ENCODE peak calls at places on chromosomes 5 and 9, in four cellular contexts. T, H, D and I are unnamed samples.

GRCh38 chr9:87167161-87167560 is 219.9 kb upstream of the GAS1 start:
- DNase-seq in H (no peak), T (no peak), D (no peak), I (no peak)

GRCh38 chr9:99966720-99967119 is 60.3 kb downstream of the STX17 start:
- DNase-seq in H (peak), D (no peak), T (no peak), I (peak)

GRCh38 chr9:86943223-86943870 is 4.0 kb downstream of the GAS1 start:
- DNase-seq in H (no peak), D (no peak), T (no peak), I (peak)

GRCh38 chr5:96149546-96149945 is 187.9 kb upstream of the ELL2 start:
- DNase-seq in H (no peak), T (no peak), D (no peak), I (no peak)

GRCh38 chr5:33195431-33196128 is 245.2 kb upstream of the TARS1 start:
- DNase-seq in T (no peak), D (no peak), H (no peak), I (no peak)

GRCh38 chr9:111052831-111053230 is 14.6 kb upstream of the LPAR1 start:
- DNase-seq in D (no peak), H (no peak), T (no peak), I (no peak)

GRCh38 chr5:21070871-21071270 is 1082.9 kb upstream of the CDH18 start:
- DNase-seq in H (no peak), T (no peak), D (no peak), I (no peak)

GRCh38 chr5:72849546-72849945 is 33.1 kb downstream of the TNPO1 start:
- DNase-seq in D (no peak), H (no peak), T (no peak), I (no peak)

GRCh38 chr5:60700347-60700815 is 415 bp upstream of the DEPDC1B start:
- DNase-seq in H (no peak), D (peak), T (no peak), I (peak)

GRCh38 chr5:147887026-147887627 is 8.6 kb downstream of the SCGB3A2 start:
- DNase-seq in T (no peak), H (peak), D (no peak), I (peak)

GRCh38 chr9:69249337-69249736 is 75.3 kb downstream of the TJP2 start:
- DNase-seq in D (no peak), T (no peak), H (no peak), I (no peak)

GRCh38 chr5:64707191-64707590 is 16.9 kb downstream of the SHISAL2B start:
- DNase-seq in D (no peak), H (no peak), T (no peak), I (no peak)

GRCh38 chr5:21802869-21803490 is 1050.2 kb downstream of the CDH12 start:
- DNase-seq in D (no peak), H (peak), T (no peak), I (peak)

GRCh38 chr9:104808030-104808614 is 44.2 kb downstream of the NIPSNAP3B start:
- DNase-seq in D (no peak), H (no peak), T (no peak), I (no peak)

GRCh38 chr5:1111727-1112289 is at the start of gene SLC12A7:
- DNase-seq in T (no peak), H (peak), D (peak), I (no peak)
- TF ChIP-seq FOXK2 in T (no peak), H (no peak), D (no peak), I (no peak)

GRCh38 chr9:127873223-127873691 is 4.2 kb downstream of the AK1 start:
- DNase-seq in T (no peak), D (no peak), H (no peak), I (no peak)

GRCh38 chr9:127872492-127873222 is 4.8 kb downstream of the AK1 start:
- DNase-seq in T (no peak), H (no peak), D (no peak), I (no peak)

GRCh38 chr9:127874301-127875216 is 2.9 kb downstream of the AK1 start:
- DNase-seq in T (no peak), D (no peak), H (no peak), I (no peak)

GRCh38 chr9:127875306-127875966 is 2.0 kb downstream of the AK1 start:
- DNase-seq in T (no peak), H (no peak), D (no peak), I (no peak)

GRCh38 chr9:127873886-127874285 is 3.6 kb downstream of the AK1 start:
- DNase-seq in H (no peak), D (no peak), T (no peak), I (no peak)
- TF ChIP-seq TARDBP in H (no peak), D (no peak), T (no peak), I (no peak)

DNA sequence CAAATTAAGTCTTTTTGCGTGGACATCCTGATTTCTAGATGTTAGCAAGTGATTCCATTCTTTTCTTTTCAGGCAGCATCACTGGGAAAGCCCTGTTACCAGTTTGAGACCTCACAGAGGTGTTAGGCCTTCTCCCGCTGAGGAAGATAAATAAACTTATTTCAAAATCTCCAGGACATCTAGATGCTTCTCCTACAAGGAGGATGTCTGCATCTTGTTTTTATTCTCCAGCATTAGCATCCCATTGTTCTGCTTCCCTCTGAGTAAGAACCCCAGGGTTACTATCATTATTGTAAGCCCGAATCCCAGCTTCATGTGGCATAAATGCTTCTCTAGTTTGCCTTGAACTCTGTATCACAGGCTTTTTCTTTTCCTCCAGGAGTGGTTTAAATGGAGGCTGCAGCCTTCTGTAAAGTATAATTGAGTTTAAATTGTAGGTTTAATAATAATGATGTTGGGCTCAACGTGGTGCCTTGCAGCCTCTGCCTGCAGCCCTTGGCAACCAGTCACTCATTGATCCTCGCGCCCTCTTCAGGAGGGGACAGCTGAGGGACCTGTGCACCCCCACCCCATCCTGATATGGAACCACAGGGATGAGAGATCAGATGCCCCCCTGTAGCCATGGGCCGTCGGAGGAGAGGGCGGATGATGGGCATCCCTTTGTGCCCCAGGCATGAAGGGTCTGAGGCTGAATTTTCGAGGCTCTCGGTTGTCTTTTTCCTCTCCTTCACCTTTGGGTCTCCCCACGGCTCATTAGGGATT is 115.0 kb downstream of the PDZD2 start:
- DNase-seq in T (no peak), H (no peak), D (no peak), I (no peak)
- TF ChIP-seq FOXK2 in T (no peak), H (no peak), D (no peak), I (no peak)

DNA sequence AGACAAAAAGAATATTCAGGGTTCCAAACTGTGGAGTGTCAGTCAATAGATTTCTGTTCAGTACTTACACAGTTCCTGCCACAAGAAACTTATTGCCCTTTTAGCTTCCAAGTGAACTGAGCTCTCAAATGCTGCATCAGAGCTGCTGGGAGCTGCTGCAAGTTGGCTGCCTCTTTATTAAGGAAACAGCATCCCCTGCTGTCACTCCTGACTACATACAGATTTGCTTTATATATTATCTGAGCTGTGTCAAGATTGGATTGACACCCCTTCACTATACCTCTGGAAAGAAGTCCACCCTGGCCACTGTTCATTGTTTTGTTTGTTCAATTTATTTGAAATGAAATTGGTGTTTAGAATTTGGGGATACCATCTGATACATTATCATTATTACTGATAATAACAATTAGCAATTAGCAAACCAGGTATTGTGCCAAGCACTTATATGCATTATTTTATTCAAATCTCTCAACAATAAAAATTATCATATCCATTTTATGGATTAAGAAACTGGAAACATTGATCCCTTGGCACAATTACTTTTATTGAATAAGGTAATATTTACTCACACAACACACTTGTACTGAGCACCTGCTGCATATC is 16.4 kb upstream of the C5orf58 start:
- DNase-seq in D (peak), H (peak), T (no peak), I (peak)
- TF ChIP-seq TARDBP in D (no peak), H (no peak), T (no peak), I (no peak)

DNA sequence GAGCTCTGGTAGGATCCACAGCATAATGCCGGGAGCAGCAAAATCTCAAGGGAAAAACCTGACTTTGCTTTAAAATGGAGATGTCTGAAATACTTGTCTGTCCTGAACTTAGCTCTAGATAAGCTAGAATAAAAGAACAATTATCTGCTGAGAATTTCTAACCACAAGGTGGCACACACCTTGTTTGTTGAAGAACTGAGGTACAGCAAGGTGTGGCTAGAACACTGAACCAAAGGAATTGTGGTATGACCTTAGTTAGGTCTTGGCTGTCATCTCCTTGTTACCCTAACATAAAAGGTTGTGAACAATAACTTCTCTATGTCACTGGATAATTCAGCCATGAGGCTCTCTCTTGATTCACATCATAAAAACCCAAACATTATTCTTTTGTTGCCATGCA is 72.3 kb upstream of the ANXA1 start:
- DNase-seq in H (no peak), D (no peak), T (no peak), I (peak)
- TF ChIP-seq FOXK2 in H (no peak), D (no peak), T (no peak), I (no peak)

DNA sequence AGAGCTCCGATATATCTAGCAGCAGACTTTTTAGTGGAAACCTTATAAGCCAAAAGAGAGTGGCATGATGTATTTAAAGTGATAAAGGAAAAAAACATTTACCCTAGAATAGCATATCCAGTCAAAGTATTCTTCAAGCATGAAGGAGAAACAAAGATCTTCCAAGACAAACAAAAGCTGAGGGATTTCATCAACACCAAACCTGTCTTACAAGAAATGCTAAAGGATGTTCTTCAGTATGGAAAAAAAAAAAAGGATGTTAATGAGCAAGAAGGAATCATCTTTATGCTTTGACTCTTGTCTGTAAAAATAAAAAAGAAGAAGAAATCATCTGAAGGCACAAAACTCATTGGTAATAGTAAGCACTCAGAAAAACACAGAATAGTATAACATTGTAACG is 338.2 kb downstream of the TLE1 start:
- DNase-seq in T (no peak), D (no peak), H (no peak), I (no peak)
- TF ChIP-seq TARDBP in T (no peak), D (no peak), H (no peak), I (no peak)

GRCh38 chr9:124946167-124946566 is 5.3 kb upstream of the GOLGA1 start:
- DNase-seq in T (no peak), H (no peak), D (no peak), I (no peak)

GRCh38 chr9:124939944-124940343 is 939 bp downstream of the GOLGA1 start:
- DNase-seq in H (no peak), T (no peak), D (peak), I (no peak)

GRCh38 chr9:124940521-124940893 is 376 bp downstream of the GOLGA1 start:
- DNase-seq in H (no peak), D (no peak), T (no peak), I (no peak)

GRCh38 chr9:124941689-124942561 is 1.0 kb upstream of the GOLGA1 start:
- DNase-seq in H (peak), D (peak), T (peak), I (peak)

GRCh38 chr9:124940894-124941688 is at the start of gene GOLGA1:
- DNase-seq in H (peak), T (peak), D (peak), I (peak)
- TF ChIP-seq FOXK2 in H (no peak), T (no peak), D (peak), I (no peak)

GRCh38 chr9:79061766-79062165 is 510.0 kb upstream of the TLE4 start:
- DNase-seq in D (no peak), T (no peak), H (no peak), I (no peak)

GRCh38 chr9:79057576-79057975 is 514.2 kb upstream of the TLE4 start:
- DNase-seq in H (no peak), D (no peak), T (no peak), I (no peak)

GRCh38 chr9:79060726-79061125 is 511.0 kb upstream of the TLE4 start:
- DNase-seq in H (no peak), T (no peak), D (no peak), I (no peak)
- TF ChIP-seq TARDBP in H (no peak), T (no peak), D (no peak), I (no peak)

GRCh38 chr5:56606202-56606601 is 209.1 kb upstream of the MAP3K1 start:
- DNase-seq in D (no peak), T (no peak), H (no peak), I (no peak)

GRCh38 chr5:56607074-56607473 is 208.3 kb upstream of the MAP3K1 start:
- DNase-seq in T (no peak), H (no peak), D (no peak), I (no peak)

GRCh38 chr5:56607551-56607950 is 207.8 kb upstream of the MAP3K1 start:
- DNase-seq in T (no peak), D (no peak), H (no peak), I (no peak)

GRCh38 chr5:56610093-56610698 is 205.2 kb upstream of the MAP3K1 start:
- DNase-seq in H (no peak), D (no peak), T (no peak), I (no peak)

DNA sequence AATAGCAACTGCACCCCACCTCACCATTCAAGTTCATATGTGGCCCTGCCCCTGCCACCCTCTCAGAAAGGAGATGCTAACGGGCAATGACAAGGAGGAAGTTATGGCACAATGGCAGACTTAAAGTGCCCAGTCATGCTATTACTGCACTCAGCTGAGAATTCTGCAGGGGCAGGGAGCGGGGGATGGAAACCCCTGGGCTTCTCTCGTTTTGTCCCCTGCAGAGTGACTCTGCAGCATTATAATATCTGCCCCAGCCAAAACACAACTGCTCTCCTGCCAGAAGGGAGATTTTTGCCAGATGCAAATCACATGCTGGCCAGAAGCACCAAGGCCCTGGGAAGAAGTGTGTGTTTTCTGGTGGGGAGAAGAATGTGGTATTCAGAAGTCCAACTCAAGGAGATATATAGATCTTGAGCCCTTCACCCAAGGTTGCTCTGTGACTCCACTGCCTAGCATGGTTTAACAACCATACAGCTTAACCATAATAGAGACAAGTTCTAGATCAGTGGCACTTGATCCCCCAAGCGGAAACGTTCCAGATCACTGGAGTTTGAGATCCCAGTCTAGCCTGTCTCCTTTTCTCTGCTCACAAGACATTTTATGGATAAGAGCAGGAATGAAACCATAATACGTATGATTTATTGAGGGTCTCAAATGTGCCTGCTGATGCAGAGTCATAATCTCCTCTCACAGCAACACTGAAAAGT is 207.0 kb upstream of the MAP3K1 start:
- DNase-seq in D (no peak), H (no peak), T (no peak), I (no peak)
- TF ChIP-seq FOXK2 in D (no peak), H (no peak), T (no peak), I (no peak)